ENCODE peak calls at places on chromosome 22, in five cellular contexts. One of them, this sample, is unnamed.

GRCh38 chr22:49971232-49972162 is 10.9 kb downstream of the PIM3 start:
- DNase-seq in NCI-H69: peak; percentile 75
- DNase-seq in stimulated activated CD4-positive, alpha-beta T cell treated with anti-CD3 and anti-CD28 coated beads, Interleukin-2, amount 100 ng/mL, for 48 hours: peak; percentile 54
- DNase-seq in KBM-7: no peak
- DNase-seq in hepatic stellate cell: peak; percentile 55
- DNase-seq in this sample: peak; percentile 50

GRCh38 chr22:39936523-39937145 is 23.6 kb upstream of the TMA7B start:
- DNase-seq in hepatic stellate cell: no peak
- DNase-seq in KBM-7: no peak
- DNase-seq in NCI-H69: no peak
- DNase-seq in stimulated activated CD4-positive, alpha-beta T cell treated with anti-CD3 and anti-CD28 coated beads, Interleukin-2, amount 100 ng/mL, for 48 hours: no peak
- DNase-seq in this sample: no peak

GRCh38 chr22:39439170-39439569 is 17.6 kb upstream of the MGAT3 start:
- DNase-seq in KBM-7: no peak
- DNase-seq in hepatic stellate cell: peak; percentile 81
- DNase-seq in stimulated activated CD4-positive, alpha-beta T cell treated with anti-CD3 and anti-CD28 coated beads, Interleukin-2, amount 100 ng/mL, for 48 hours: no peak
- DNase-seq in NCI-H69: no peak
- DNase-seq in this sample: no peak

GRCh38 chr22:41832553-41833368 is at the start of gene SREBF2:
- DNase-seq in hepatic stellate cell: peak; percentile 99
- DNase-seq in KBM-7: peak; percentile 99
- DNase-seq in stimulated activated CD4-positive, alpha-beta T cell treated with anti-CD3 and anti-CD28 coated beads, Interleukin-2, amount 100 ng/mL, for 48 hours: peak; percentile 98
- DNase-seq in NCI-H69: peak; percentile 100
- DNase-seq in this sample: peak; percentile 94

GRCh38 chr22:42080287-42080686 is 787 bp downstream of the SMDT1 start:
- DNase-seq in hepatic stellate cell: peak; percentile 51
- DNase-seq in NCI-H69: peak; percentile 65
- DNase-seq in stimulated activated CD4-positive, alpha-beta T cell treated with anti-CD3 and anti-CD28 coated beads, Interleukin-2, amount 100 ng/mL, for 48 hours: no peak
- DNase-seq in KBM-7: no peak
- DNase-seq in this sample: no peak

GRCh38 chr22:36541831-36542391 is 12.9 kb upstream of the EIF3D start:
- DNase-seq in hepatic stellate cell: peak; percentile 82
- DNase-seq in NCI-H69: no peak
- DNase-seq in KBM-7: no peak
- DNase-seq in stimulated activated CD4-positive, alpha-beta T cell treated with anti-CD3 and anti-CD28 coated beads, Interleukin-2, amount 100 ng/mL, for 48 hours: peak; percentile 28
- DNase-seq in this sample: no peak

GRCh38 chr22:30250713-30251267 is 4.2 kb upstream of the LIF start:
- DNase-seq in hepatic stellate cell: peak; percentile 82
- DNase-seq in NCI-H69: no peak
- DNase-seq in KBM-7: no peak
- DNase-seq in stimulated activated CD4-positive, alpha-beta T cell treated with anti-CD3 and anti-CD28 coated beads, Interleukin-2, amount 100 ng/mL, for 48 hours: no peak
- DNase-seq in this sample: no peak

GRCh38 chr22:19593991-19594569 is 69.9 kb upstream of the CLDN5 start:
- DNase-seq in stimulated activated CD4-positive, alpha-beta T cell treated with anti-CD3 and anti-CD28 coated beads, Interleukin-2, amount 100 ng/mL, for 48 hours: no peak
- DNase-seq in NCI-H69: no peak
- DNase-seq in KBM-7: no peak
- DNase-seq in hepatic stellate cell: no peak
- DNase-seq in this sample: no peak

GRCh38 chr22:27331526-27332281 is 469.9 kb downstream of the MN1 start:
- DNase-seq in NCI-H69: no peak
- DNase-seq in stimulated activated CD4-positive, alpha-beta T cell treated with anti-CD3 and anti-CD28 coated beads, Interleukin-2, amount 100 ng/mL, for 48 hours: no peak
- DNase-seq in hepatic stellate cell: peak; percentile 54
- DNase-seq in KBM-7: peak; percentile 3
- DNase-seq in this sample: no peak

GRCh38 chr22:33969052-33969451 is 48.8 kb upstream of the LARGE1 start:
- DNase-seq in hepatic stellate cell: no peak
- DNase-seq in KBM-7: no peak
- DNase-seq in stimulated activated CD4-positive, alpha-beta T cell treated with anti-CD3 and anti-CD28 coated beads, Interleukin-2, amount 100 ng/mL, for 48 hours: no peak
- DNase-seq in NCI-H69: no peak
- DNase-seq in this sample: no peak

GRCh38 chr22:47854680-47855079 is 1092.2 kb downstream of the TBC1D22A start:
- DNase-seq in hepatic stellate cell: no peak
- DNase-seq in NCI-H69: no peak
- DNase-seq in stimulated activated CD4-positive, alpha-beta T cell treated with anti-CD3 and anti-CD28 coated beads, Interleukin-2, amount 100 ng/mL, for 48 hours: no peak
- DNase-seq in KBM-7: no peak
- DNase-seq in this sample: no peak

GRCh38 chr22:33110562-33111163 is 52.5 kb upstream of the SYN3 start:
- DNase-seq in stimulated activated CD4-positive, alpha-beta T cell treated with anti-CD3 and anti-CD28 coated beads, Interleukin-2, amount 100 ng/mL, for 48 hours: no peak
- DNase-seq in hepatic stellate cell: no peak
- DNase-seq in KBM-7: no peak
- DNase-seq in NCI-H69: peak; percentile 54
- DNase-seq in this sample: no peak

GRCh38 chr22:23837496-23837859 is 1.3 kb downstream of the DERL3 start:
- DNase-seq in stimulated activated CD4-positive, alpha-beta T cell treated with anti-CD3 and anti-CD28 coated beads, Interleukin-2, amount 100 ng/mL, for 48 hours: no peak
- DNase-seq in NCI-H69: no peak
- DNase-seq in hepatic stellate cell: no peak
- DNase-seq in KBM-7: no peak
- DNase-seq in this sample: no peak

GRCh38 chr22:37059876-37060449 is 8.4 kb downstream of the KCTD17 start:
- DNase-seq in stimulated activated CD4-positive, alpha-beta T cell treated with anti-CD3 and anti-CD28 coated beads, Interleukin-2, amount 100 ng/mL, for 48 hours: no peak
- DNase-seq in NCI-H69: no peak
- DNase-seq in hepatic stellate cell: no peak
- DNase-seq in KBM-7: no peak
- DNase-seq in this sample: no peak

GRCh38 chr22:25700996-25701815 is 40.8 kb upstream of the MYO18B start:
- DNase-seq in stimulated activated CD4-positive, alpha-beta T cell treated with anti-CD3 and anti-CD28 coated beads, Interleukin-2, amount 100 ng/mL, for 48 hours: no peak
- DNase-seq in NCI-H69: no peak
- DNase-seq in KBM-7: no peak
- DNase-seq in hepatic stellate cell: no peak
- DNase-seq in this sample: no peak

GRCh38 chr22:45781459-45781858 is 109.8 kb downstream of the ATXN10 start:
- DNase-seq in hepatic stellate cell: no peak
- DNase-seq in KBM-7: no peak
- DNase-seq in NCI-H69: no peak
- DNase-seq in stimulated activated CD4-positive, alpha-beta T cell treated with anti-CD3 and anti-CD28 coated beads, Interleukin-2, amount 100 ng/mL, for 48 hours: no peak
- DNase-seq in this sample: no peak

GRCh38 chr22:19625331-19626041 is 88.8 kb upstream of the SEPTIN5 start:
- DNase-seq in KBM-7: no peak
- DNase-seq in stimulated activated CD4-positive, alpha-beta T cell treated with anti-CD3 and anti-CD28 coated beads, Interleukin-2, amount 100 ng/mL, for 48 hours: no peak
- DNase-seq in NCI-H69: no peak
- DNase-seq in hepatic stellate cell: no peak
- DNase-seq in this sample: no peak

GRCh38 chr22:22935546-22936157 is 48.0 kb downstream of the IGLL5 start:
- DNase-seq in hepatic stellate cell: no peak
- DNase-seq in NCI-H69: no peak
- DNase-seq in KBM-7: no peak
- DNase-seq in stimulated activated CD4-positive, alpha-beta T cell treated with anti-CD3 and anti-CD28 coated beads, Interleukin-2, amount 100 ng/mL, for 48 hours: no peak
- DNase-seq in this sample: peak; percentile 96

GRCh38 chr22:46006379-46007002 is 29.5 kb upstream of the WNT7B start:
- DNase-seq in stimulated activated CD4-positive, alpha-beta T cell treated with anti-CD3 and anti-CD28 coated beads, Interleukin-2, amount 100 ng/mL, for 48 hours: peak; percentile 93
- DNase-seq in KBM-7: peak; percentile 85
- DNase-seq in NCI-H69: peak; percentile 94
- DNase-seq in hepatic stellate cell: peak; percentile 95
- DNase-seq in this sample: peak; percentile 99

GRCh38 chr22:37973271-37974170 is 10.8 kb downstream of the SOX10 start:
- DNase-seq in KBM-7: no peak
- DNase-seq in NCI-H69: no peak
- DNase-seq in stimulated activated CD4-positive, alpha-beta T cell treated with anti-CD3 and anti-CD28 coated beads, Interleukin-2, amount 100 ng/mL, for 48 hours: no peak
- DNase-seq in hepatic stellate cell: no peak
- DNase-seq in this sample: no peak

GRCh38 chr22:37208401-37209139 is 3.7 kb downstream of the SSTR3 start:
- DNase-seq in hepatic stellate cell: no peak
- DNase-seq in stimulated activated CD4-positive, alpha-beta T cell treated with anti-CD3 and anti-CD28 coated beads, Interleukin-2, amount 100 ng/mL, for 48 hours: no peak
- DNase-seq in NCI-H69: no peak
- DNase-seq in KBM-7: no peak
- DNase-seq in this sample: no peak

GRCh38 chr22:17172172-17172833 is 13.2 kb upstream of the HDHD5 start:
- DNase-seq in NCI-H69: no peak
- DNase-seq in hepatic stellate cell: no peak
- DNase-seq in KBM-7: no peak
- DNase-seq in stimulated activated CD4-positive, alpha-beta T cell treated with anti-CD3 and anti-CD28 coated beads, Interleukin-2, amount 100 ng/mL, for 48 hours: no peak
- DNase-seq in this sample: no peak

GRCh38 chr22:48577014-48577690 is 1250.5 kb downstream of the BRD1 start:
- DNase-seq in stimulated activated CD4-positive, alpha-beta T cell treated with anti-CD3 and anti-CD28 coated beads, Interleukin-2, amount 100 ng/mL, for 48 hours: no peak
- DNase-seq in NCI-H69: peak; percentile 54
- DNase-seq in KBM-7: no peak
- DNase-seq in hepatic stellate cell: no peak
- DNase-seq in this sample: no peak